ENCODE peak calls at places on chromosomes 13 and 19, in eight cellular contexts. One of them, this sample, is unnamed.
A peak's percentile ranks its signal among the peaks of the same experiment; 100 is the strongest.

GRCh38 chr13:44972956-44973581 is 16.2 kb downstream of the NUFIP1 start:
- DNase-seq in activated naive CD4-positive, alpha-beta T cell treated with anti-CD3 and anti-CD28 coated beads, Interleukin-2, amount 10 ng/mL, durations not matched to agents 7 days and 5 days: no peak
- DNase-seq in mesenchymal stem cell: peak; percentile 51
- DNase-seq in A172: no peak
- DNase-seq in epithelial cell of prostate: no peak
- DNase-seq in Peyer's patch: no peak
- DNase-seq in mucosa of descending colon: no peak
- DNase-seq in COR-L47: peak; percentile 44
- DNase-seq in this sample: no peak

GRCh38 chr19:51398096-51398704 is 7.8 kb upstream of the C19orf84 start:
- DNase-seq in mesenchymal stem cell: peak; percentile 33
- DNase-seq in A172: peak; percentile 1
- DNase-seq in epithelial cell of prostate: no peak
- DNase-seq in Peyer's patch: no peak
- DNase-seq in mucosa of descending colon: no peak
- DNase-seq in COR-L47: no peak
- DNase-seq in activated naive CD4-positive, alpha-beta T cell treated with anti-CD3 and anti-CD28 coated beads, Interleukin-2, amount 10 ng/mL, durations not matched to agents 7 days and 5 days: no peak
- DNase-seq in this sample: no peak

GRCh38 chr19:8615813-8616596 is 5.5 kb upstream of the ADAMTS10 start:
- DNase-seq in Peyer's patch: peak; percentile 70
- DNase-seq in activated naive CD4-positive, alpha-beta T cell treated with anti-CD3 and anti-CD28 coated beads, Interleukin-2, amount 10 ng/mL, durations not matched to agents 7 days and 5 days: peak; percentile 79
- DNase-seq in A172: peak; percentile 69
- DNase-seq in mesenchymal stem cell: peak; percentile 50
- DNase-seq in COR-L47: no peak
- DNase-seq in mucosa of descending colon: no peak
- DNase-seq in epithelial cell of prostate: no peak
- DNase-seq in this sample: peak; percentile 44

GRCh38 chr19:34577056-34577455 is 95.5 kb downstream of the WTIP start:
- DNase-seq in Peyer's patch: no peak
- DNase-seq in epithelial cell of prostate: no peak
- DNase-seq in A172: no peak
- DNase-seq in COR-L47: no peak
- DNase-seq in mucosa of descending colon: no peak
- DNase-seq in activated naive CD4-positive, alpha-beta T cell treated with anti-CD3 and anti-CD28 coated beads, Interleukin-2, amount 10 ng/mL, durations not matched to agents 7 days and 5 days: no peak
- DNase-seq in mesenchymal stem cell: no peak
- DNase-seq in this sample: no peak

GRCh38 chr13:64591981-64592380 is 2638.2 kb downstream of the PCDH9 start:
- DNase-seq in Peyer's patch: no peak
- DNase-seq in activated naive CD4-positive, alpha-beta T cell treated with anti-CD3 and anti-CD28 coated beads, Interleukin-2, amount 10 ng/mL, durations not matched to agents 7 days and 5 days: no peak
- DNase-seq in mucosa of descending colon: no peak
- DNase-seq in COR-L47: no peak
- DNase-seq in mesenchymal stem cell: peak; percentile 32
- DNase-seq in A172: peak; percentile 3
- DNase-seq in epithelial cell of prostate: no peak
- DNase-seq in this sample: no peak

GRCh38 chr13:27203854-27204253 is 32.2 kb upstream of the USP12 start:
- DNase-seq in epithelial cell of prostate: no peak
- DNase-seq in activated naive CD4-positive, alpha-beta T cell treated with anti-CD3 and anti-CD28 coated beads, Interleukin-2, amount 10 ng/mL, durations not matched to agents 7 days and 5 days: no peak
- DNase-seq in A172: peak; percentile 25
- DNase-seq in COR-L47: no peak
- DNase-seq in mesenchymal stem cell: no peak
- DNase-seq in mucosa of descending colon: no peak
- DNase-seq in Peyer's patch: no peak
- DNase-seq in this sample: no peak

GRCh38 chr13:30159446-30159839 is 147.9 kb downstream of the KATNAL1 start:
- DNase-seq in A172: peak; percentile 91
- DNase-seq in activated naive CD4-positive, alpha-beta T cell treated with anti-CD3 and anti-CD28 coated beads, Interleukin-2, amount 10 ng/mL, durations not matched to agents 7 days and 5 days: peak; percentile 30
- DNase-seq in Peyer's patch: no peak
- DNase-seq in mucosa of descending colon: no peak
- DNase-seq in COR-L47: no peak
- DNase-seq in mesenchymal stem cell: peak; percentile 95
- DNase-seq in epithelial cell of prostate: no peak
- DNase-seq in this sample: no peak

GRCh38 chr19:54390942-54391577 is 24.2 kb upstream of the TTYH1 start:
- DNase-seq in mucosa of descending colon: no peak
- DNase-seq in activated naive CD4-positive, alpha-beta T cell treated with anti-CD3 and anti-CD28 coated beads, Interleukin-2, amount 10 ng/mL, durations not matched to agents 7 days and 5 days: peak; percentile 77
- DNase-seq in epithelial cell of prostate: no peak
- DNase-seq in Peyer's patch: peak; percentile 78
- DNase-seq in mesenchymal stem cell: peak; percentile 63
- DNase-seq in COR-L47: peak; percentile 60
- DNase-seq in A172: peak; percentile 63
- DNase-seq in this sample: peak; percentile 40

GRCh38 chr13:75537401-75538365 is at the start of gene COMMD6:
- DNase-seq in mucosa of descending colon: peak; percentile 87
- DNase-seq in activated naive CD4-positive, alpha-beta T cell treated with anti-CD3 and anti-CD28 coated beads, Interleukin-2, amount 10 ng/mL, durations not matched to agents 7 days and 5 days: peak; percentile 78
- DNase-seq in COR-L47: peak; percentile 89
- DNase-seq in mesenchymal stem cell: peak; percentile 89
- DNase-seq in Peyer's patch: peak; percentile 86
- DNase-seq in A172: peak; percentile 89
- DNase-seq in epithelial cell of prostate: peak; percentile 20
- DNase-seq in this sample: peak; percentile 77

GRCh38 chr13:39565036-39565949 is 37.7 kb downstream of the LHFPL6 start:
- DNase-seq in epithelial cell of prostate: peak; percentile 36
- DNase-seq in COR-L47: no peak
- DNase-seq in Peyer's patch: no peak
- DNase-seq in mesenchymal stem cell: peak; percentile 89
- DNase-seq in A172: peak; percentile 85
- DNase-seq in mucosa of descending colon: no peak
- DNase-seq in activated naive CD4-positive, alpha-beta T cell treated with anti-CD3 and anti-CD28 coated beads, Interleukin-2, amount 10 ng/mL, durations not matched to agents 7 days and 5 days: no peak
- DNase-seq in this sample: no peak

GRCh38 chr19:6464070-6464873 is at the start of gene CRB3:
- DNase-seq in A172: no peak
- DNase-seq in mucosa of descending colon: peak; percentile 96
- DNase-seq in mesenchymal stem cell: no peak
- DNase-seq in COR-L47: no peak
- DNase-seq in epithelial cell of prostate: peak; percentile 41
- DNase-seq in Peyer's patch: peak; percentile 95
- DNase-seq in activated naive CD4-positive, alpha-beta T cell treated with anti-CD3 and anti-CD28 coated beads, Interleukin-2, amount 10 ng/mL, durations not matched to agents 7 days and 5 days: peak; percentile 60
- DNase-seq in this sample: peak; percentile 97

GRCh38 chr13:36192166-36192565 is 22.2 kb downstream of the SOHLH2 start:
- DNase-seq in mesenchymal stem cell: no peak
- DNase-seq in mucosa of descending colon: no peak
- DNase-seq in A172: no peak
- DNase-seq in activated naive CD4-positive, alpha-beta T cell treated with anti-CD3 and anti-CD28 coated beads, Interleukin-2, amount 10 ng/mL, durations not matched to agents 7 days and 5 days: no peak
- DNase-seq in Peyer's patch: no peak
- DNase-seq in epithelial cell of prostate: no peak
- DNase-seq in COR-L47: peak; percentile 23
- DNase-seq in this sample: no peak

GRCh38 chr19:6564393-6564792 is 26.6 kb downstream of the CD70 start:
- DNase-seq in mesenchymal stem cell: no peak
- DNase-seq in Peyer's patch: no peak
- DNase-seq in mucosa of descending colon: no peak
- DNase-seq in A172: peak; percentile 48
- DNase-seq in COR-L47: no peak
- DNase-seq in epithelial cell of prostate: no peak
- DNase-seq in activated naive CD4-positive, alpha-beta T cell treated with anti-CD3 and anti-CD28 coated beads, Interleukin-2, amount 10 ng/mL, durations not matched to agents 7 days and 5 days: peak; percentile 47
- DNase-seq in this sample: no peak

GRCh38 chr19:11435833-11436313 is 438 bp downstream of the PRKCSH start:
- DNase-seq in activated naive CD4-positive, alpha-beta T cell treated with anti-CD3 and anti-CD28 coated beads, Interleukin-2, amount 10 ng/mL, durations not matched to agents 7 days and 5 days: peak; percentile 39
- DNase-seq in A172: peak; percentile 29
- DNase-seq in epithelial cell of prostate: no peak
- DNase-seq in COR-L47: no peak
- DNase-seq in Peyer's patch: peak; percentile 65
- DNase-seq in mucosa of descending colon: peak; percentile 75
- DNase-seq in mesenchymal stem cell: peak; percentile 54
- DNase-seq in this sample: peak; percentile 45

GRCh38 chr13:36030670-36031331 is 100.4 kb downstream of the DCLK1 start:
- DNase-seq in COR-L47: no peak
- DNase-seq in mesenchymal stem cell: no peak
- DNase-seq in Peyer's patch: no peak
- DNase-seq in mucosa of descending colon: no peak
- DNase-seq in epithelial cell of prostate: peak; percentile 44
- DNase-seq in A172: peak; percentile 38
- DNase-seq in activated naive CD4-positive, alpha-beta T cell treated with anti-CD3 and anti-CD28 coated beads, Interleukin-2, amount 10 ng/mL, durations not matched to agents 7 days and 5 days: no peak
- DNase-seq in this sample: no peak

GRCh38 chr19:40279761-40280607 is 5.2 kb downstream of the AKT2 start:
- DNase-seq in mucosa of descending colon: no peak
- DNase-seq in A172: no peak
- DNase-seq in mesenchymal stem cell: no peak
- DNase-seq in epithelial cell of prostate: no peak
- DNase-seq in Peyer's patch: no peak
- DNase-seq in COR-L47: no peak
- DNase-seq in activated naive CD4-positive, alpha-beta T cell treated with anti-CD3 and anti-CD28 coated beads, Interleukin-2, amount 10 ng/mL, durations not matched to agents 7 days and 5 days: no peak
- DNase-seq in this sample: no peak

GRCh38 chr13:48979892-48980291 is 4.2 kb downstream of the FNDC3A start:
- DNase-seq in epithelial cell of prostate: no peak
- DNase-seq in A172: no peak
- DNase-seq in activated naive CD4-positive, alpha-beta T cell treated with anti-CD3 and anti-CD28 coated beads, Interleukin-2, amount 10 ng/mL, durations not matched to agents 7 days and 5 days: no peak
- DNase-seq in COR-L47: no peak
- DNase-seq in Peyer's patch: no peak
- DNase-seq in mesenchymal stem cell: no peak
- DNase-seq in mucosa of descending colon: no peak
- DNase-seq in this sample: no peak

GRCh38 chr13:102361113-102361512 is 40.7 kb downstream of the FGF14 start:
- DNase-seq in mesenchymal stem cell: no peak
- DNase-seq in mucosa of descending colon: no peak
- DNase-seq in Peyer's patch: no peak
- DNase-seq in activated naive CD4-positive, alpha-beta T cell treated with anti-CD3 and anti-CD28 coated beads, Interleukin-2, amount 10 ng/mL, durations not matched to agents 7 days and 5 days: no peak
- DNase-seq in epithelial cell of prostate: no peak
- DNase-seq in COR-L47: no peak
- DNase-seq in A172: no peak
- DNase-seq in this sample: no peak

GRCh38 chr13:95536629-95537241 is 15.8 kb upstream of the CLDN10 start:
- DNase-seq in epithelial cell of prostate: no peak
- DNase-seq in A172: peak; percentile 21
- DNase-seq in mucosa of descending colon: no peak
- DNase-seq in COR-L47: peak; percentile 40
- DNase-seq in Peyer's patch: no peak
- DNase-seq in mesenchymal stem cell: peak; percentile 34
- DNase-seq in activated naive CD4-positive, alpha-beta T cell treated with anti-CD3 and anti-CD28 coated beads, Interleukin-2, amount 10 ng/mL, durations not matched to agents 7 days and 5 days: no peak
- DNase-seq in this sample: no peak

GRCh38 chr19:6250909-6251308 is 28.9 kb downstream of the MLLT1 start:
- DNase-seq in activated naive CD4-positive, alpha-beta T cell treated with anti-CD3 and anti-CD28 coated beads, Interleukin-2, amount 10 ng/mL, durations not matched to agents 7 days and 5 days: no peak
- DNase-seq in A172: no peak
- DNase-seq in epithelial cell of prostate: no peak
- DNase-seq in Peyer's patch: no peak
- DNase-seq in mucosa of descending colon: peak; percentile 17
- DNase-seq in COR-L47: no peak
- DNase-seq in mesenchymal stem cell: no peak
- DNase-seq in this sample: no peak

GRCh38 chr13:73849292-73849691 is 284.9 kb downstream of the KLF12 start:
- DNase-seq in epithelial cell of prostate: no peak
- DNase-seq in A172: peak; percentile 33
- DNase-seq in mucosa of descending colon: no peak
- DNase-seq in COR-L47: no peak
- DNase-seq in activated naive CD4-positive, alpha-beta T cell treated with anti-CD3 and anti-CD28 coated beads, Interleukin-2, amount 10 ng/mL, durations not matched to agents 7 days and 5 days: peak; percentile 36
- DNase-seq in mesenchymal stem cell: peak; percentile 78
- DNase-seq in Peyer's patch: no peak
- DNase-seq in this sample: peak; percentile 28

GRCh38 chr19:41407271-41407670 is 9.7 kb downstream of the BCKDHA start:
- DNase-seq in mesenchymal stem cell: no peak
- DNase-seq in epithelial cell of prostate: no peak
- DNase-seq in A172: no peak
- DNase-seq in Peyer's patch: no peak
- DNase-seq in mucosa of descending colon: no peak
- DNase-seq in activated naive CD4-positive, alpha-beta T cell treated with anti-CD3 and anti-CD28 coated beads, Interleukin-2, amount 10 ng/mL, durations not matched to agents 7 days and 5 days: no peak
- DNase-seq in COR-L47: no peak
- DNase-seq in this sample: no peak

GRCh38 chr19:12788682-12789097 is 2.6 kb upstream of the JUNB start:
- DNase-seq in Peyer's patch: peak; percentile 90
- DNase-seq in mucosa of descending colon: peak; percentile 91
- DNase-seq in activated naive CD4-positive, alpha-beta T cell treated with anti-CD3 and anti-CD28 coated beads, Interleukin-2, amount 10 ng/mL, durations not matched to agents 7 days and 5 days: peak; percentile 35
- DNase-seq in COR-L47: peak; percentile 70
- DNase-seq in epithelial cell of prostate: no peak
- DNase-seq in mesenchymal stem cell: peak; percentile 88
- DNase-seq in A172: peak; percentile 81
- DNase-seq in this sample: peak; percentile 89

GRCh38 chr13:28384789-28385188 is 110.1 kb downstream of the FLT1 start:
- DNase-seq in mucosa of descending colon: no peak
- DNase-seq in Peyer's patch: no peak
- DNase-seq in epithelial cell of prostate: no peak
- DNase-seq in mesenchymal stem cell: no peak
- DNase-seq in activated naive CD4-positive, alpha-beta T cell treated with anti-CD3 and anti-CD28 coated beads, Interleukin-2, amount 10 ng/mL, durations not matched to agents 7 days and 5 days: no peak
- DNase-seq in COR-L47: no peak
- DNase-seq in A172: no peak
- DNase-seq in this sample: no peak

GRCh38 chr13:79621902-79622301 is 140.9 kb downstream of the NDFIP2 start:
- DNase-seq in activated naive CD4-positive, alpha-beta T cell treated with anti-CD3 and anti-CD28 coated beads, Interleukin-2, amount 10 ng/mL, durations not matched to agents 7 days and 5 days: no peak
- DNase-seq in A172: no peak
- DNase-seq in mesenchymal stem cell: no peak
- DNase-seq in COR-L47: no peak
- DNase-seq in epithelial cell of prostate: peak; percentile 77
- DNase-seq in Peyer's patch: no peak
- DNase-seq in mucosa of descending colon: no peak
- DNase-seq in this sample: no peak

GRCh38 chr19:50869479-50869878 is 3.8 kb upstream of the KLK2 start:
- DNase-seq in activated naive CD4-positive, alpha-beta T cell treated with anti-CD3 and anti-CD28 coated beads, Interleukin-2, amount 10 ng/mL, durations not matched to agents 7 days and 5 days: no peak
- DNase-seq in A172: no peak
- DNase-seq in Peyer's patch: no peak
- DNase-seq in mucosa of descending colon: no peak
- DNase-seq in epithelial cell of prostate: no peak
- DNase-seq in mesenchymal stem cell: no peak
- DNase-seq in COR-L47: no peak
- DNase-seq in this sample: no peak

GRCh38 chr19:46766569-46767317 is 20.5 kb upstream of the STRN4 start:
- DNase-seq in Peyer's patch: peak; percentile 78
- DNase-seq in COR-L47: no peak
- DNase-seq in mucosa of descending colon: peak; percentile 62
- DNase-seq in A172: no peak
- DNase-seq in activated naive CD4-positive, alpha-beta T cell treated with anti-CD3 and anti-CD28 coated beads, Interleukin-2, amount 10 ng/mL, durations not matched to agents 7 days and 5 days: peak; percentile 76
- DNase-seq in mesenchymal stem cell: no peak
- DNase-seq in epithelial cell of prostate: no peak
- DNase-seq in this sample: peak; percentile 51

GRCh38 chr19:3976495-3977241 is 5.8 kb upstream of the DAPK3 start:
- DNase-seq in epithelial cell of prostate: no peak
- DNase-seq in mucosa of descending colon: no peak
- DNase-seq in mesenchymal stem cell: no peak
- DNase-seq in A172: no peak
- DNase-seq in COR-L47: no peak
- DNase-seq in activated naive CD4-positive, alpha-beta T cell treated with anti-CD3 and anti-CD28 coated beads, Interleukin-2, amount 10 ng/mL, durations not matched to agents 7 days and 5 days: no peak
- DNase-seq in Peyer's patch: no peak
- DNase-seq in this sample: no peak

GRCh38 chr19:19042732-19043274 is 9.4 kb downstream of the ARMC6 start:
- DNase-seq in epithelial cell of prostate: no peak
- DNase-seq in Peyer's patch: no peak
- DNase-seq in COR-L47: no peak
- DNase-seq in A172: no peak
- DNase-seq in mucosa of descending colon: no peak
- DNase-seq in activated naive CD4-positive, alpha-beta T cell treated with anti-CD3 and anti-CD28 coated beads, Interleukin-2, amount 10 ng/mL, durations not matched to agents 7 days and 5 days: no peak
- DNase-seq in mesenchymal stem cell: no peak
- DNase-seq in this sample: no peak

GRCh38 chr13:113209880-113210421 is 538 bp downstream of the CUL4A start:
- DNase-seq in mesenchymal stem cell: peak; percentile 82
- DNase-seq in activated naive CD4-positive, alpha-beta T cell treated with anti-CD3 and anti-CD28 coated beads, Interleukin-2, amount 10 ng/mL, durations not matched to agents 7 days and 5 days: peak; percentile 87
- DNase-seq in epithelial cell of prostate: no peak
- DNase-seq in A172: peak; percentile 38
- DNase-seq in mucosa of descending colon: peak; percentile 89
- DNase-seq in Peyer's patch: peak; percentile 87
- DNase-seq in COR-L47: peak; percentile 68
- DNase-seq in this sample: peak; percentile 76

GRCh38 chr13:59099182-59099950 is 1064.4 kb downstream of the DIAPH3 start:
- DNase-seq in A172: no peak
- DNase-seq in epithelial cell of prostate: no peak
- DNase-seq in activated naive CD4-positive, alpha-beta T cell treated with anti-CD3 and anti-CD28 coated beads, Interleukin-2, amount 10 ng/mL, durations not matched to agents 7 days and 5 days: no peak
- DNase-seq in mucosa of descending colon: no peak
- DNase-seq in mesenchymal stem cell: peak; percentile 60
- DNase-seq in COR-L47: no peak
- DNase-seq in Peyer's patch: no peak
- DNase-seq in this sample: no peak